ENCODE peak calls at places on chromosomes 12 and 14, in four cellular contexts. O is T-helper 2 cell, T is adipocyte, N is iPS DF 19.7. X is an unnamed sample.

GRCh38 chr12:45535610-45536180 is 193.8 kb upstream of the ARID2 start:
- DNase-seq in T (no peak), O (no peak), N (no peak), X (no peak)

GRCh38 chr14:53247596-53248370 is 94.7 kb upstream of the DDHD1 start:
- DNase-seq in O (no peak), T (no peak), N (no peak), X (no peak)

GRCh38 chr12:18120899-18121298 is 30.9 kb upstream of the RERGL start:
- DNase-seq in O (no peak), T (no peak), N (no peak), X (no peak)

GRCh38 chr12:122067966-122068365 is 10.6 kb upstream of the MLXIP start:
- DNase-seq in O (no peak), T (peak), N (no peak), X (no peak)

GRCh38 chr12:101785671-101786070 is 45.1 kb downstream of the GNPTAB start:
- DNase-seq in T (peak), N (no peak), O (no peak), X (no peak)

GRCh38 chr14:62179367-62180018 is 417.3 kb downstream of the SNAPC1 start:
- DNase-seq in O (no peak), N (peak), T (peak), X (peak)

GRCh38 chr14:100663528-100664052 is 63.1 kb upstream of the DLK1 start:
- DNase-seq in O (no peak), T (no peak), N (no peak), X (no peak)

GRCh38 chr14:105023791-105024480 is 3.1 kb upstream of the CDCA4 start:
- DNase-seq in O (no peak), T (peak), N (no peak), X (no peak)

GRCh38 chr12:84551373-84551772 is 361.2 kb downstream of the SLC6A15 start:
- DNase-seq in N (no peak), T (no peak), O (no peak), X (no peak)

X was measured in AML-193.